ENCODE peak calls at places on chromosomes 1 and 21, in seven cellular contexts. G is iris pigment epithelial cell, Y is H9, S is foreskin fibroblast, N is A172, L is EL, M is heart left ventricle. Q is an unnamed sample.

GRCh38 chr1:108000620-108001105 is 35.7 kb upstream of the VAV3 start:
- DNase-seq in Y (no peak), S (peak), G (peak), L (peak), N (peak), M (peak), Q (peak)

GRCh38 chr1:168390261-168390660 is 109.6 kb downstream of the TBX19 start:
- DNase-seq in N (no peak), S (no peak), L (no peak), Y (no peak), G (no peak), M (no peak), Q (no peak)

GRCh38 chr1:206606867-206607266 is 5.4 kb downstream of the EIF2D start:
- DNase-seq in S (no peak), Y (no peak), G (peak), M (no peak), N (peak), L (peak), Q (peak)

GRCh38 chr1:91120915-91121314 is 99.1 kb upstream of the ZNF644 start:
- DNase-seq in N (no peak), L (no peak), M (no peak), Y (no peak), G (no peak), S (no peak), Q (no peak)

GRCh38 chr1:111886741-111887140 is 102.7 kb downstream of the KCND3 start:
- DNase-seq in G (no peak), L (no peak), N (no peak), S (no peak), M (no peak), Y (no peak), Q (no peak)

GRCh38 chr1:184866582-184866981 is 107.7 kb downstream of the NIBAN1 start:
- DNase-seq in S (no peak), M (no peak), N (no peak), L (no peak), Y (no peak), G (no peak), Q (no peak)

GRCh38 chr1:201214461-201214860 is 23.8 kb downstream of the IGFN1 start:
- DNase-seq in L (no peak), Y (peak), G (no peak), M (no peak), N (peak), S (no peak), Q (no peak)

GRCh38 chr1:3628445-3628844 is 3.6 kb downstream of the TPRG1L start:
- DNase-seq in N (no peak), G (no peak), M (no peak), Y (no peak), S (no peak), L (no peak), Q (no peak)

GRCh38 chr1:156401681-156402081 is 32.7 kb downstream of the RHBG start:
- DNase-seq in Y (peak), G (no peak), L (no peak), N (no peak), S (no peak), M (no peak), Q (no peak)

GRCh38 chr1:177469519-177469918 is 298.8 kb downstream of the BRINP2 start:
- DNase-seq in Y (no peak), G (no peak), S (no peak), M (no peak), N (no peak), L (no peak), Q (no peak)

GRCh38 chr1:32557812-32558211 is 18.6 kb downstream of the ZBTB8A start:
- DNase-seq in G (no peak), M (no peak), N (no peak), Y (no peak), S (no peak), L (no peak), Q (no peak)

GRCh38 chr21:41361786-41362604 is at the start of gene MX2:
- DNase-seq in L (peak), Y (no peak), N (peak), G (peak), S (peak), M (peak), Q (peak)

GRCh38 chr1:215264649-215265048 is 182.1 kb downstream of the KCNK2 start:
- DNase-seq in M (no peak), S (no peak), L (no peak), N (no peak), Y (no peak), G (no peak), Q (no peak)

Q was measured in HepG2.